ENCODE peak calls at places on chromosomes 13 and 19, in five cellular contexts. P is A549, A is body of pancreas, T is GM12878, G is heart left ventricle. Z is an unnamed sample.

GRCh38 chr19:43504426-43505185 is at the start of gene PHLDB3:
- DNase-seq in P (no peak), T (no peak), G (no peak), A (peak), Z (peak)

GRCh38 chr19:10418281-10419199 is 1.8 kb upstream of the PDE4A start:
- DNase-seq in T (no peak), G (no peak), A (no peak), P (peak), Z (no peak)

GRCh38 chr13:40120781-40121180 is 465.3 kb downstream of the COG6 start:
- DNase-seq in G (no peak), A (no peak), P (no peak), T (no peak), Z (no peak)

GRCh38 chr13:65653548-65654078 is 1576.5 kb downstream of the PCDH9 start:
- DNase-seq in G (no peak), A (no peak), P (no peak), T (no peak), Z (no peak)

GRCh38 chr19:5125376-5125775 is 156.5 kb downstream of the KDM4B start:
- DNase-seq in T (no peak), G (no peak), A (no peak), P (no peak), Z (no peak)

GRCh38 chr19:13781547-13781946 is 7.3 kb downstream of the C19orf53 start:
- DNase-seq in T (no peak), P (no peak), A (peak), G (peak), Z (peak)

GRCh38 chr13:93714171-93714570 is 487.6 kb downstream of the GPC6 start:
- DNase-seq in A (no peak), P (no peak), G (no peak), T (no peak), Z (no peak)

GRCh38 chr19:41945135-41945766 is 13.9 kb downstream of the RABAC1 start:
- DNase-seq in G (no peak), A (no peak), P (no peak), T (peak), Z (no peak)

GRCh38 chr19:7069042-7069903 is at the start of gene ZNF557:
- DNase-seq in P (peak), G (peak), A (peak), T (peak), Z (peak)

GRCh38 chr13:30119476-30119875 is 187.9 kb downstream of the KATNAL1 start:
- DNase-seq in G (no peak), A (no peak), P (no peak), T (no peak), Z (no peak)

GRCh38 chr13:113135281-113135760 is 12.7 kb downstream of the F10 start:
- DNase-seq in T (no peak), G (no peak), P (no peak), A (no peak), Z (no peak)

GRCh38 chr13:113121183-113121927 is 1.2 kb upstream of the F10 start:
- DNase-seq in T (no peak), A (no peak), G (no peak), P (no peak), Z (no peak)

GRCh38 chr19:49823472-49823871 is 5.4 kb downstream of the MED25 start:
- DNase-seq in T (no peak), P (no peak), G (no peak), A (no peak), Z (no peak)

GRCh38 chr13:29767006-29767405 is 83.4 kb downstream of the UBL3 start:
- DNase-seq in A (no peak), G (no peak), T (no peak), P (no peak), Z (no peak)

GRCh38 chr19:28523619-28524018 is 689.3 kb downstream of the UQCRFS1 start:
- DNase-seq in T (no peak), G (no peak), A (no peak), P (no peak), Z (no peak)

GRCh38 chr19:31350693-31351211 is 1.5 kb upstream of the TSHZ3 start:
- DNase-seq in T (no peak), P (peak), G (peak), A (peak), Z (no peak)

GRCh38 chr13:101703838-101704237 is 251.4 kb downstream of the ITGBL1 start:
- DNase-seq in T (no peak), P (no peak), G (no peak), A (no peak), Z (no peak)

GRCh38 chr13:30235206-30235605 is 72.1 kb downstream of the KATNAL1 start:
- DNase-seq in A (no peak), T (no peak), G (no peak), P (no peak), Z (no peak)

GRCh38 chr13:51803422-51804294 is at the start of gene DHRS12:
- DNase-seq in A (peak), P (peak), T (peak), G (peak), Z (peak)

GRCh38 chr13:111623170-111623569 is 302.7 kb downstream of the TEX29 start:
- DNase-seq in T (no peak), G (no peak), P (no peak), A (no peak), Z (peak)

GRCh38 chr13:51874651-51875050 is 12.9 kb downstream of the CCDC70 start:
- DNase-seq in G (no peak), P (no peak), T (no peak), A (no peak), Z (no peak)

DNA sequence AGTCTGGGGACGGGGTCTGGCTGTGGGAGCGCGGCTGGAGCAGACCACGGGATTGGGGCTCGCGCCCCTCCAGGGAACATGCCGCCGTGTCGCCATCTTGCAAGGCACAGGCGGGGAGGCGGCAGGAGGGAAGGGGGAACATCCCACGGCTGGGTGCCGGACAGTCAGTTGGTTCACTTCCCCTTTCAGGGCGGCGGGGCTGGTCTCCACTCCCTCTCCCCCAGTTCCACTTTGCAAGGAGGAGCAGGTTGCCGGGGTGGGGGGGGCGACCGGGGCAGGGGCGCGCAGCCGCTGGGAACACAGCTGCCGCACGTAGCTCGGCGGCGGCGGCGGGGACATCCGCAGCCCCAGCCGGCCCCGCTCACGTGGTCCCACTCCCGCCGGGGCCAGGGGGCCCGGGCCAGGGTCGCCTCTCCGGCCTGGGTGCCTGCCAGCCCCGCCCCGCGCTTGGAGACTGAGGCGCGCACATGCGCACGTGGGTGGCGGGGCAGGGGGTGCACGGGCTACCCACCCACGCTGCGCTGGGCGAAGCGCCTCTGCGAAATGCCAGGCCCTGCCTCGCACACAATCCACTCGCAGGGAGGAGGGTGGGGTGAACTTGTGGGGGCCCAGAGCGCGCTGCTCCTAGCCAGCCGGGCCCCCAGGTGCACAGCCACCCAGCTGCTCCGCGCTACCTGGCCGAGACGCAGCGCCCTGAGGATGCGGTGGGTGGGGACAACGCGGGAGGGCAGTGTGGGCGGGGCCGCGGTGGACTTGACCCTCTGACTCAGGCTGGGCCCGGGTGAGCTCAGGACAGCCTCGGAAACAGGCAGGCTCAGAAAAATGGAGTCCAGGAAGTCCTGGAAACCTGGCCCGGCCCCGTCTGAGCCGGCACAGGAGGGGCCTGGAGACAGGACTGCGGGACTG is 6.4 kb downstream of the KLF16 start:
- DNase-seq in G (peak), T (no peak), P (peak), A (peak), Z (peak)
- TF ChIP-seq POLR2A in G (no peak), T (peak), P (no peak), A (no peak), Z (no peak)

DNA sequence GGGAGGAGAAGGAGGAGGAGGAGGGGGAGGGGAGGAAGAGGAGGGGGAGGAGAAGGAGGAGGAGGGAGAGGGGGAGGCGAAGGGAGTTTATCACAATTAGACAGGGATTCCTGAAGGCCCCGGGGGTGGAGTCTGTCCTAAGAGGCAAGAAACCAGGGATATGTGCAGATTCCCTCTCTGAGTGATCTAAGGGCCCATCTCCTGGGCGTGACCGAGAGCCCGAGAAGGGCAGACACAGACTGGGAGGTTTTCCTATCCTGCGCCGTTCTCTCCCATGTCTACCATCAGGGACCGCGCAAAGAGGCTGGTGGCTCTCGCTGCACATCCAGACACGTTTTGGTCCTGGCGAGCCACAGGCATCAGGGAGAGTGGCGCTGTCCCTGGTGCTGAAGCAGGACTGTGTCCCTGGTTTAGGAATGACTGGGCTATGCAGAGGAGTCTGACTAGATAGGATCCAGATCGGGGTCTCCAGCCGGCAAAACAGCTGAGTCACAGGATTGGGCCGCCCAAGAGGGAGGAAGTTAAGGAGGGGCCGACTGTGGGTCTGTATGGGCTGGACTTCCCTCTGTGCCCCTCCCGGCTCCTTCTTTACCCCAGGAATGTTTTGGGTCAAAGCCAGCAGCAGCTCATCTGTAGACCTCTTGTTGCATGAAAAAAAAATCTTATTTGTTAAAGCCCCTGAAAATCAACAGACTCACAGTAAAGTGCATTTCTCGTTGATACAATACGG is 17.9 kb upstream of the ZNF175 start:
- DNase-seq in A (peak), T (no peak), G (peak), P (peak), Z (no peak)
- H3K4me3 ChIP-seq in A (no peak), T (no peak), G (no peak), P (no peak), Z (no peak)

GRCh38 chr13:45702088-45702487 is at the start of gene CBY2:
- DNase-seq in P (no peak), G (no peak), T (no peak), A (no peak), Z (no peak)
- TF ChIP-seq POLR2A in P (no peak), G (no peak), T (peak), A (no peak), Z (no peak)

GRCh38 chr19:56554272-56554869 is 12.9 kb upstream of the ZNF470 start:
- DNase-seq in P (no peak), G (no peak), A (no peak), T (no peak), Z (no peak)
- H3K4me3 ChIP-seq in P (no peak), G (no peak), A (no peak), T (no peak), Z (no peak)

GRCh38 chr13:82358284-82358683 is 1524.0 kb downstream of the SLITRK1 start:
- DNase-seq in A (no peak), T (no peak), G (no peak), P (no peak), Z (no peak)

DNA sequence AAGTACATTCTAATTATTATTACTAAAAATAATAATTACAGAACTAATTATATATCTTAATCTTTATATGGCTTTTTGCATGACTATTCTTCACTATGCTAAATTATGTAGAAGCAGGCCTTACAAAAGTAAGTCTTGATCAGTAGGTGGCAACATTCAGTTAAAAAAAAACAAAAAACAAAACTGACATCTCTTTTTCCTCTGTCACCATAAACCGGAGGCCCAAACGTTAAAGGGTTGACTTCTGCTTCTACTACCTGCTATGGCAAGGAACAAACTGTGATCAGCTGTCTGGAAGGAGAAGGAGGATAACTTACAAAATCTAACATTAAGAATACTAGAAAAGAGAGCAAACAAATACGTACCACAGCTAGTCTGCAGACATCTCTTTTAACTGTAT is 1525.6 kb downstream of the SLITRK1 start:
- DNase-seq in A (no peak), P (peak), G (no peak), T (no peak), Z (no peak)
- TF ChIP-seq POLR2A in A (no peak), P (no peak), G (no peak), T (no peak), Z (no peak)

GRCh38 chr19:40143612-40144011 is 47.6 kb upstream of the MAP3K10 start:
- DNase-seq in G (no peak), T (no peak), P (no peak), A (no peak), Z (no peak)
- H3K4me3 ChIP-seq in G (no peak), T (peak), P (no peak), A (no peak), Z (no peak)

GRCh38 chr19:47694466-47695273 is 18.6 kb upstream of the EHD2 start:
- DNase-seq in A (no peak), G (no peak), P (no peak), T (no peak), Z (no peak)

GRCh38 chr19:47696635-47697034 is 16.6 kb upstream of the EHD2 start:
- DNase-seq in T (no peak), P (no peak), A (no peak), G (no peak), Z (no peak)

GRCh38 chr19:47693489-47693888 is 19.7 kb upstream of the EHD2 start:
- DNase-seq in T (no peak), P (no peak), G (peak), A (no peak), Z (no peak)

GRCh38 chr19:47693903-47694302 is 19.3 kb upstream of the EHD2 start:
- DNase-seq in A (no peak), P (no peak), G (no peak), T (no peak), Z (no peak)

DNA sequence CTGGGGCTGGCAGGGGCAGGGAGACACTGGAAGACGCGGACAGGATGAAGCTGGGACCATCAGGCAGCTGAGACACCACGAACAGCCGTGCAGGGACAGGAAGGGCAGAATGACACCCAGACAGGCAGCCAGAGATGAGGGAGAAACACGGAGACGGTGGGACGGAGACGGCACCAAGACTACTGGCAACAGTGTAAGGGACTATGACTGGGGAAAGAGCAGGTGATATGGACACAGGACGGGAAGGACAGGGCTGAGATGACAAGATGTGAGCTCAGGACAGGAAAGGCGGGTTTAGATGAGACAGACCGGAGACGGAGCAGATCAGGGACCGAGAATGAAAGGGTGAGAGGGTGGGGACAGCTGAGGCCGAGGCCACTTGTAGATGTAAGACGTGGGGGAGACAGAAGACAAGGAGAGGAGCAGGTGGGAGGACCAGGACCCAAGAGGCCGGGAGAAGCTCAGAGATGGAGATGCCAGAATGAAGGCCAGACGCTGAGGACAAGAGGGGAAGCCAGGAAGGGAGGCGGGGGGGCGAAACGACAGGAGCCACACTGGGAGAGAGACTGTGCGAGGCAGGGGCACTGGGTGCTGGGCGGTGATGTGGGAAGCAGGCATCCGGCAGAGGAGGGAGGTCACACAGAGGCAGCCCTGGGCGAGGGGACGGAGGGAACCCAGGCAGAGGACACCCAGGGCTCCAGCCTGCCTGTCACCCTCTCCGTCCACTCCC is 17.5 kb upstream of the EHD2 start:
- DNase-seq in A (no peak), T (no peak), P (no peak), G (peak), Z (no peak)
- TF ChIP-seq POLR2A in A (no peak), T (no peak), P (no peak), G (no peak), Z (no peak)

DNA sequence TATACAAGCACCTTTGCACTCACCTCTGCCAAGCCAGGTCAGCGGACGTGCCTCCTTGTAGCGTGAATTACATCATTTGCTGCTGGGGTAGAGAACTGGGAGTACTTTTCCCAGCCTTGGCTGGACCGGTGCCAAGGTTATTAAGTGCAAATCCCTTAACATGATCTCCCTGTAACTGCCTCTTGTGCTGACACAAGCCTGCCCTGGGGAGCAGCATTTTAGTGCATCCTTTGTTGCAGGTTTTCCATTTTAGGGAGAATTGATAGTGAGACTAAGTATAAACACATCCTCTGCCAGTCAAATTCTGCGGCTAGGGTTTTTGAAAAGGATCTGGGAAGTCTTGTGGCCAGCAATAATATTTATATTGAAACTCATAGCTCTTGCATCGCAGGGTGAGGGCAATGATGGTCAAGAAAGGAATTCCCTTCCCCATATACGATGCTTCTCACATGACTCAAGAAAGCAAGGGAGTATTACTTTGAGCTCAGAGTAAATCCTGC is 32.7 kb upstream of the DCLK1 start:
- DNase-seq in A (peak), P (no peak), T (no peak), G (peak), Z (peak)
- H3K4me3 ChIP-seq in A (no peak), P (no peak), T (no peak), G (no peak), Z (no peak)

Z was measured in lower leg skin.